ENCODE peak calls at places on chromosome 1, in eight cellular contexts. C is endodermal cell, F is IMR-90, M is GM23338, W is SK-N-SH, H is ovary, V is astrocyte of the spinal cord, L is osteocyte. O is an unnamed sample.

GRCh38 chr1:2783435-2784397 is 17.8 kb downstream of the TTC34 start:
- DNase-seq in C (peak), F (no peak), M (no peak), W (no peak), H (no peak), V (no peak), L (peak), O (no peak)

GRCh38 chr1:206792939-206793607 is 20.8 kb upstream of the IL10 start:
- DNase-seq in C (no peak), F (peak), M (no peak), W (no peak), H (no peak), V (no peak), L (no peak), O (no peak)

GRCh38 chr1:233461847-233462246 is 134.3 kb downstream of the MAP3K21 start:
- DNase-seq in C (no peak), F (no peak), M (no peak), W (no peak), H (no peak), V (no peak), L (no peak), O (no peak)

GRCh38 chr1:67708606-67709005 is 23.6 kb downstream of the GADD45A start:
- DNase-seq in C (no peak), F (no peak), M (no peak), W (no peak), H (no peak), V (no peak), L (no peak), O (no peak)

GRCh38 chr1:246308533-246309075 is 198.5 kb downstream of the SMYD3 start:
- DNase-seq in C (no peak), F (no peak), M (no peak), W (peak), H (no peak), V (no peak), L (no peak), O (no peak)

GRCh38 chr1:231629132-231629531 is 2.5 kb downstream of the DISC1 start:
- DNase-seq in C (no peak), F (no peak), M (no peak), W (no peak), H (no peak), V (no peak), L (no peak), O (no peak)

GRCh38 chr1:152827173-152827572 is at the start of gene LCE1A:
- DNase-seq in C (no peak), F (no peak), M (no peak), W (no peak), H (no peak), V (no peak), L (no peak), O (no peak)

GRCh38 chr1:54011316-54012007 is 6.5 kb downstream of the LDLRAD1 start:
- DNase-seq in C (peak), F (no peak), M (no peak), W (peak), H (no peak), V (no peak), L (peak), O (no peak)

GRCh38 chr1:166471359-166471758 is 304.6 kb upstream of the FAM78B start:
- DNase-seq in C (no peak), F (no peak), M (no peak), W (no peak), H (no peak), V (no peak), L (no peak), O (no peak)

GRCh38 chr1:154157520-154158306 is 2.8 kb upstream of the NUP210L start:
- DNase-seq in C (no peak), F (peak), M (no peak), W (no peak), H (no peak), V (no peak), L (no peak), O (no peak)

GRCh38 chr1:94922756-94923465 is 4.0 kb downstream of the CNN3 start:
- DNase-seq in C (no peak), F (peak), M (no peak), W (no peak), H (no peak), V (no peak), L (no peak), O (no peak)

GRCh38 chr1:155671750-155672149 is 16.8 kb downstream of the YY1AP1 start:
- DNase-seq in C (no peak), F (no peak), M (no peak), W (no peak), H (no peak), V (no peak), L (no peak), O (no peak)

GRCh38 chr1:99457381-99458165 is 188.3 kb upstream of the PALMD start:
- DNase-seq in C (no peak), F (peak), M (no peak), W (peak), H (no peak), V (peak), L (no peak), O (no peak)

GRCh38 chr1:112332751-112333150 is 63.3 kb upstream of the CTTNBP2NL start:
- DNase-seq in C (no peak), F (no peak), M (no peak), W (no peak), H (no peak), V (no peak), L (no peak), O (no peak)
- TF ChIP-seq CTCF in C (no peak), F (no peak), M (no peak), W (no peak), H (no peak), V (no peak), L (no peak), O (no peak)

GRCh38 chr1:21831454-21831970 is 19.4 kb downstream of the LDLRAD2 start:
- DNase-seq in C (no peak), F (no peak), M (no peak), W (no peak), H (no peak), V (no peak), L (no peak), O (no peak)

GRCh38 chr1:21836010-21836409 is 23.9 kb downstream of the LDLRAD2 start:
- DNase-seq in C (no peak), F (no peak), M (no peak), W (no peak), H (no peak), V (no peak), L (no peak), O (no peak)

GRCh38 chr1:21834666-21835065 is 22.6 kb downstream of the LDLRAD2 start:
- DNase-seq in C (no peak), F (no peak), M (no peak), W (no peak), H (no peak), V (no peak), L (no peak), O (no peak)

GRCh38 chr1:21833392-21833976 is 21.4 kb downstream of the LDLRAD2 start:
- DNase-seq in C (no peak), F (no peak), M (no peak), W (no peak), H (no peak), V (no peak), L (no peak), O (no peak)

DNA sequence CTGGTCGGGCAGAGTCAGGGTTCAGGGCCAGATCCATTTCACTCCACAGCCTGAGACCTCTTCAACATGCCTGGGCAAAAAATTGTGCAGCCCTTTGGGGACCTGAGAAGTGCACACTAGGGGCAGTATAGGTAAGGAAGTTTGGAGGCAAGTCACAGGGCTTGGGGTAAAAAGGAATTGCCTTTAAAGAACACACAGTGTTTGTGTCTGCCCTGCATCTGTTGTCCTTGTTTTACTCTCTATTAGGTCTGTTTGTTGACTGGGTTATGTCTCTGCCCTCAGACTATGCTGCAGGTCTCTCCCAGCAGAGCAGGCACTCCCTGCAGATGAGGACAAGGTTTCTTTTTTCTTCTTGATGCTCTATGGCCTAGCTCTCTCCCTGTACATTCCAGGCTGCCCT is 22.0 kb downstream of the LDLRAD2 start:
- DNase-seq in C (no peak), F (no peak), M (no peak), W (no peak), H (no peak), V (no peak), L (no peak), O (no peak)
- TF ChIP-seq CTCF in C (no peak), F (no peak), M (no peak), W (peak), H (no peak), V (no peak), L (no peak), O (no peak)

GRCh38 chr1:46176211-46176865 is at the start of gene P3R3URF:
- DNase-seq in C (no peak), F (no peak), M (no peak), W (no peak), H (no peak), V (no peak), L (no peak), O (no peak)

GRCh38 chr1:46181343-46182260 is 5.3 kb upstream of the P3R3URF start:
- DNase-seq in C (no peak), F (peak), M (no peak), W (no peak), H (no peak), V (peak), L (no peak), O (no peak)

GRCh38 chr1:46179138-46180081 is 3.1 kb upstream of the P3R3URF start:
- DNase-seq in C (peak), F (peak), M (peak), W (peak), H (peak), V (peak), L (peak), O (peak)

GRCh38 chr1:46183119-46183842 is 7.0 kb upstream of the P3R3URF start:
- DNase-seq in C (peak), F (peak), M (peak), W (no peak), H (peak), V (peak), L (peak), O (no peak)

GRCh38 chr1:46180082-46180616 is 3.9 kb upstream of the P3R3URF start:
- DNase-seq in C (peak), F (no peak), M (peak), W (no peak), H (no peak), V (peak), L (no peak), O (no peak)
- TF ChIP-seq CTCF in C (peak), F (no peak), M (peak), W (peak), H (no peak), V (no peak), L (no peak), O (peak)

GRCh38 chr1:173478099-173478555 is 992 bp downstream of the PRDX6 start:
- DNase-seq in C (peak), F (peak), M (peak), W (peak), H (peak), V (peak), L (no peak), O (no peak)

GRCh38 chr1:173477286-173478098 is at the start of gene PRDX6:
- DNase-seq in C (no peak), F (peak), M (peak), W (no peak), H (peak), V (peak), L (no peak), O (peak)

GRCh38 chr1:173476664-173477285 is 360 bp upstream of the PRDX6 start:
- DNase-seq in C (peak), F (peak), M (peak), W (peak), H (peak), V (peak), L (peak), O (peak)

GRCh38 chr1:173481195-173481772 is 4.1 kb downstream of the PRDX6 start:
- DNase-seq in C (no peak), F (no peak), M (no peak), W (no peak), H (no peak), V (no peak), L (no peak), O (no peak)

GRCh38 chr1:173479649-173480048 is 2.5 kb downstream of the PRDX6 start:
- DNase-seq in C (no peak), F (peak), M (no peak), W (no peak), H (no peak), V (peak), L (no peak), O (no peak)
- TF ChIP-seq CTCF in C (no peak), F (no peak), M (no peak), W (no peak), H (no peak), V (no peak), L (no peak), O (no peak)

GRCh38 chr1:162755306-162755705 is 35.2 kb upstream of the HSD17B7 start:
- DNase-seq in C (no peak), F (no peak), M (no peak), W (no peak), H (no peak), V (no peak), L (no peak), O (no peak)

GRCh38 chr1:162753001-162753658 is 37.4 kb upstream of the HSD17B7 start:
- DNase-seq in C (no peak), F (no peak), M (no peak), W (no peak), H (no peak), V (no peak), L (no peak), O (no peak)

GRCh38 chr1:162757476-162757875 is 33.0 kb upstream of the HSD17B7 start:
- DNase-seq in C (no peak), F (peak), M (no peak), W (no peak), H (no peak), V (peak), L (no peak), O (no peak)

GRCh38 chr1:162753998-162754585 is 36.4 kb upstream of the HSD17B7 start:
- DNase-seq in C (no peak), F (peak), M (no peak), W (no peak), H (no peak), V (peak), L (no peak), O (no peak)

GRCh38 chr1:162756523-162756922 is 34.0 kb upstream of the HSD17B7 start:
- DNase-seq in C (no peak), F (peak), M (no peak), W (no peak), H (no peak), V (no peak), L (no peak), O (no peak)
- TF ChIP-seq CTCF in C (peak), F (no peak), M (peak), W (no peak), H (no peak), V (no peak), L (no peak), O (no peak)

GRCh38 chr1:198548890-198549289 is 8.4 kb upstream of the ATP6V1G3 start:
- DNase-seq in C (no peak), F (no peak), M (no peak), W (peak), H (no peak), V (no peak), L (no peak), O (no peak)

GRCh38 chr1:198558402-198558801 is 17.9 kb upstream of the ATP6V1G3 start:
- DNase-seq in C (no peak), F (no peak), M (no peak), W (no peak), H (no peak), V (no peak), L (no peak), O (no peak)

GRCh38 chr1:198556969-198557368 is 16.5 kb upstream of the ATP6V1G3 start:
- DNase-seq in C (no peak), F (no peak), M (no peak), W (no peak), H (no peak), V (no peak), L (no peak), O (no peak)

GRCh38 chr1:198549863-198550262 is 9.4 kb upstream of the ATP6V1G3 start:
- DNase-seq in C (no peak), F (no peak), M (no peak), W (no peak), H (no peak), V (no peak), L (no peak), O (no peak)

DNA sequence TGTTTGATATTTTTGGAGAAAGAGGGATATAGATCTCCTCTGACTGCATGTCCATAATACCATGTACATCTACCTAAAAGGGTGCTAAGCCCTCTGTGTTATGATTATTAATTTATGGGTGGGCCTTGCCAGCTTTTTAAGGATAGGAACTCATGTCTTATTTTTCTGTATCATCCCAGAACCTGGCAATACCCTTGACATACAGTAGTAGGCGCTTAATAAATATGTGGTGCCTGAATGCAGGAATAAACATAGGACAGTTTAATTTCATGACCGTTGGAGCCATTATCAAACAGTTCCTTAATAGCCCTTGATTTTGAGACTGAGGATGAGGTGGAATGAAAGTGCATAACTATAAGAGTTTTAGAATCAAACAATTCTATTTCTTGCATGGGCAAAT is 12.5 kb upstream of the ATP6V1G3 start:
- DNase-seq in C (no peak), F (no peak), M (no peak), W (no peak), H (no peak), V (no peak), L (no peak), O (no peak)
- TF ChIP-seq CTCF in C (peak), F (no peak), M (peak), W (peak), H (no peak), V (no peak), L (no peak), O (no peak)

DNA sequence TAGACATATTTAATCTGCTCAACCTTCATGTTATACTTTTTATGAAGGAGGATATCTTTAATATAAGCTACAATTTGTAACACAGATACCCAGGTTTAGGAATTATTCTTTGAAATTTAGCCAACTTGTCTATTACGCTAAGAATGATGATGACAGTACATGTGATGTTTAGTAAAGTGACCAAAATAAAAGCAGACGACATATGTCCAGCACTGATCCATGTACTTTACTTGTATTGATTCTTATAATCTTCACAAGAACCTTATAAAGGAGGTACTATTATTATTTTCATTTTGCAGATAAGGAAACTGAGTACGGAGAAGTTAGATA is 37.2 kb upstream of the ATG4C start:
- DNase-seq in C (no peak), F (no peak), M (no peak), W (no peak), H (no peak), V (no peak), L (no peak), O (no peak)
- TF ChIP-seq CTCF in C (no peak), F (no peak), M (no peak), W (no peak), H (no peak), V (no peak), L (peak), O (no peak)

O was measured in progenitor cell of endocrine pancreas.